ENCODE peak calls at places on chromosome 19, in four cellular contexts. One of them, this sample, is unnamed.

GRCh38 chr19:48333467-48334384 is 8.4 kb downstream of the EMP3 start:
- DNase-seq in fibroblast of mammary gland: peak; percentile 92
- DNase-seq in SW 1271: peak; percentile 3
- DNase-seq in HFFc6: peak; percentile 87
- DNase-seq in this sample: peak; percentile 95

GRCh38 chr19:33248954-33249613 is 23.4 kb upstream of the SLC7A10 start:
- DNase-seq in fibroblast of mammary gland: no peak
- DNase-seq in SW 1271: no peak
- DNase-seq in HFFc6: no peak
- DNase-seq in this sample: peak; percentile 30

GRCh38 chr19:53553865-53554791 is 16.2 kb downstream of the ZNF331 start:
- DNase-seq in fibroblast of mammary gland: peak; percentile 92
- DNase-seq in SW 1271: no peak
- DNase-seq in HFFc6: peak; percentile 72
- DNase-seq in this sample: peak; percentile 88

GRCh38 chr19:32570081-32570785 is 10.8 kb upstream of the PDCD5 start:
- DNase-seq in fibroblast of mammary gland: peak; percentile 66
- DNase-seq in SW 1271: peak; percentile 57
- DNase-seq in HFFc6: peak; percentile 59
- DNase-seq in this sample: peak; percentile 76

GRCh38 chr19:49361438-49362047 is 673 bp downstream of the TEAD2 start:
- DNase-seq in fibroblast of mammary gland: peak; percentile 69
- DNase-seq in SW 1271: peak; percentile 62
- DNase-seq in HFFc6: peak; percentile 39
- DNase-seq in this sample: peak; percentile 76

GRCh38 chr19:17259118-17259780 is 5.3 kb downstream of the USHBP1 start:
- DNase-seq in fibroblast of mammary gland: no peak
- DNase-seq in SW 1271: peak; percentile 33
- DNase-seq in HFFc6: no peak
- DNase-seq in this sample: no peak

GRCh38 chr19:44848036-44848804 is 2.1 kb downstream of the NECTIN2 start:
- DNase-seq in fibroblast of mammary gland: peak; percentile 54
- DNase-seq in SW 1271: no peak
- DNase-seq in HFFc6: peak; percentile 44
- DNase-seq in this sample: no peak

GRCh38 chr19:40139533-40140287 is 49.0 kb upstream of the ZNF780A start:
- DNase-seq in fibroblast of mammary gland: peak; percentile 58
- DNase-seq in SW 1271: peak; percentile 54
- DNase-seq in HFFc6: peak; percentile 53
- DNase-seq in this sample: peak; percentile 64

GRCh38 chr19:5957132-5957531 is 20.8 kb downstream of the RANBP3 start:
- DNase-seq in fibroblast of mammary gland: peak; percentile 37
- DNase-seq in SW 1271: no peak
- DNase-seq in HFFc6: peak; percentile 32
- DNase-seq in this sample: no peak